ENCODE peak calls at places on chromosomes 13 and 19, in seven cellular contexts. G, C, M, Z, V, O and H are unnamed samples.

GRCh38 chr19:31449379-31449778 is 100.1 kb upstream of the TSHZ3 start:
- DNase-seq in G (no peak), C (no peak), V (no peak), Z (no peak), M (no peak), O (no peak), H (no peak)

GRCh38 chr19:41427647-41428480 is 690 bp upstream of the B3GNT8 start:
- DNase-seq in G (peak; percentile 58), C (no peak), O (peak; percentile 33), Z (peak; percentile 22), V (no peak), M (no peak), H (peak; percentile 56)

GRCh38 chr19:22052644-22053013 is 345 bp downstream of the ZNF257 start:
- DNase-seq in O (no peak), C (no peak), Z (peak; percentile 5), G (no peak), V (no peak), M (no peak), H (peak; percentile 24)

GRCh38 chr13:87274209-87274819 is 396.9 kb upstream of the SLITRK5 start:
- DNase-seq in Z (peak; percentile 80), C (no peak), G (no peak), V (peak; percentile 4), M (peak; percentile 44), O (peak; percentile 61), H (peak; percentile 12)

GRCh38 chr13:31627097-31627496 is 112.2 kb upstream of the RXFP2 start:
- DNase-seq in M (no peak), C (no peak), O (no peak), V (no peak), Z (peak; percentile 40), G (no peak), H (no peak)

GRCh38 chr19:10000171-10000826 is 10.0 kb downstream of the COL5A3 start:
- DNase-seq in C (peak; percentile 77), M (peak; percentile 45), V (no peak), O (peak; percentile 81), G (peak; percentile 61), Z (peak; percentile 73), H (peak; percentile 72)

GRCh38 chr13:70960841-70961443 is 852.7 kb upstream of the KLHL1 start:
- DNase-seq in O (peak; percentile 16), C (no peak), M (peak; percentile 35), Z (peak; percentile 68), G (no peak), V (no peak), H (no peak)

GRCh38 chr19:10712041-10712440 is 5.8 kb upstream of the DNM2 start:
- DNase-seq in Z (no peak), C (no peak), G (no peak), O (no peak), M (no peak), V (no peak), H (no peak)

GRCh38 chr19:15840833-15841232 is 25.4 kb upstream of the OR10H1 start:
- DNase-seq in G (no peak), M (no peak), Z (no peak), C (no peak), V (no peak), O (no peak), H (no peak)

GRCh38 chr19:51473009-51473707 is 5.2 kb upstream of the CEACAM18 start:
- DNase-seq in O (peak; percentile 84), Z (peak; percentile 82), V (peak; percentile 22), M (peak; percentile 42), G (peak; percentile 51), C (peak; percentile 81), H (peak; percentile 62)

GRCh38 chr19:4455742-4456565 is 1.6 kb downstream of the UBXN6 start:
- DNase-seq in M (peak; percentile 15), Z (peak; percentile 86), V (peak; percentile 60), C (no peak), G (peak; percentile 78), O (no peak), H (peak; percentile 98)

GRCh38 chr19:49712397-49712859 is 21.5 kb downstream of the CPT1C start:
- DNase-seq in C (no peak), Z (peak; percentile 19), M (peak; percentile 3), O (no peak), V (peak; percentile 74), G (peak; percentile 57), H (no peak)

GRCh38 chr13:49302817-49303216 is 55.1 kb downstream of the CDADC1 start:
- DNase-seq in G (no peak), C (no peak), V (no peak), O (no peak), M (no peak), Z (no peak), H (no peak)

GRCh38 chr13:77980592-77980991 is 62.0 kb upstream of the EDNRB start:
- DNase-seq in V (peak; percentile 40), C (no peak), G (no peak), Z (peak; percentile 71), M (no peak), O (no peak), H (no peak)

GRCh38 chr13:52447815-52448552 is 2.5 kb downstream of the VPS36 start:
- DNase-seq in V (no peak), Z (peak; percentile 7), O (no peak), C (no peak), G (no peak), M (peak; percentile 28), H (no peak)

GRCh38 chr13:49300716-49301589 is 53.2 kb downstream of the CDADC1 start:
- DNase-seq in C (peak; percentile 78), Z (peak; percentile 85), O (peak; percentile 22), V (peak; percentile 40), G (no peak), M (peak; percentile 67), H (peak; percentile 41)

GRCh38 chr13:100645382-100645781 is 29.2 kb downstream of the TMTC4 start:
- DNase-seq in O (no peak), Z (no peak), C (no peak), M (no peak), V (no peak), G (no peak), H (peak; percentile 89)

GRCh38 chr19:8678244-8678807 is 20.3 kb downstream of the ACTL9 start:
- DNase-seq in V (no peak), M (no peak), G (no peak), O (no peak), Z (no peak), C (no peak), H (no peak)

GRCh38 chr13:77883328-77883727 is 35.3 kb downstream of the EDNRB start:
- DNase-seq in V (no peak), G (no peak), C (no peak), Z (no peak), M (no peak), O (no peak), H (no peak)

GRCh38 chr13:30108913-30109237 is 198.5 kb downstream of the KATNAL1 start:
- DNase-seq in Z (no peak), O (no peak), C (no peak), V (no peak), G (no peak), M (peak; percentile 99), H (peak; percentile 19)

GRCh38 chr13:32528358-32528757 is 10.2 kb downstream of the N4BP2L2 start:
- DNase-seq in Z (peak; percentile 19), C (no peak), M (peak; percentile 51), G (no peak), V (no peak), O (no peak), H (no peak)

DNA sequence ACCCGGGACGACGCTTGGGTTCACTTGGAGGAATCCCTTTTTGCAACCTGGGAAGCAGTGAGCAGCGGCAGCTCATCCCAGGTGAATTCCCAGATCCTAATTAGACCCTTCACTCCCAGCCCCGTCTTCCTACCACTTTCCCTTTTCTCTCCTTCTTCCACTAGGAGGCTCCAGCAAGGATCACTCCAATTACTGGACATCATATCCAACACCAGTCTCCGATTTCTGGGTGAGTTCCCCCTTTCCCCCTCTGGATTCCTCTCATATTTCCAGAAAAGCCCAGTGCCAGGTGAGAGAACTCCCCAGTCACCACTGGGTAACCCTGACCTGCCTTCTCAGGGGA is 17.1 kb upstream of the ZSCAN4 start:
- DNase-seq in C (no peak), O (no peak), G (no peak), M (no peak), V (no peak), Z (no peak), H (no peak)
- TF ChIP-seq CTCF in C (no peak), O (no peak), G (peak; percentile 16), M (peak; percentile 23), V (no peak), Z (peak; percentile 18), H (no peak)

GRCh38 chr19:45498411-45499195 is at the start of gene PPM1N:
- DNase-seq in O (peak; percentile 23), G (no peak), V (no peak), C (no peak), Z (no peak), M (no peak), H (no peak)
- TF ChIP-seq CTCF in O (no peak), G (no peak), V (no peak), C (no peak), Z (no peak), M (peak; percentile 9), H (no peak)

GRCh38 chr19:39388657-39389056 is 2.2 kb downstream of the PAF1 start:
- DNase-seq in O (no peak), M (no peak), C (no peak), V (no peak), G (no peak), Z (no peak), H (no peak)

GRCh38 chr19:39390460-39390758 is 497 bp downstream of the PAF1 start:
- DNase-seq in G (no peak), C (no peak), O (no peak), V (no peak), M (peak; percentile 72), Z (no peak), H (peak; percentile 78)

GRCh38 chr19:39386557-39386956 is 4.3 kb downstream of the PAF1 start:
- DNase-seq in G (no peak), C (no peak), M (no peak), Z (no peak), V (no peak), O (no peak), H (no peak)

GRCh38 chr19:39390759-39391592 is at the start of the genes MED29 and PAF1:
- DNase-seq in Z (peak; percentile 100), V (peak; percentile 99), C (peak; percentile 99), G (peak; percentile 96), O (peak; percentile 87), M (peak; percentile 99), H (peak; percentile 98)

DNA sequence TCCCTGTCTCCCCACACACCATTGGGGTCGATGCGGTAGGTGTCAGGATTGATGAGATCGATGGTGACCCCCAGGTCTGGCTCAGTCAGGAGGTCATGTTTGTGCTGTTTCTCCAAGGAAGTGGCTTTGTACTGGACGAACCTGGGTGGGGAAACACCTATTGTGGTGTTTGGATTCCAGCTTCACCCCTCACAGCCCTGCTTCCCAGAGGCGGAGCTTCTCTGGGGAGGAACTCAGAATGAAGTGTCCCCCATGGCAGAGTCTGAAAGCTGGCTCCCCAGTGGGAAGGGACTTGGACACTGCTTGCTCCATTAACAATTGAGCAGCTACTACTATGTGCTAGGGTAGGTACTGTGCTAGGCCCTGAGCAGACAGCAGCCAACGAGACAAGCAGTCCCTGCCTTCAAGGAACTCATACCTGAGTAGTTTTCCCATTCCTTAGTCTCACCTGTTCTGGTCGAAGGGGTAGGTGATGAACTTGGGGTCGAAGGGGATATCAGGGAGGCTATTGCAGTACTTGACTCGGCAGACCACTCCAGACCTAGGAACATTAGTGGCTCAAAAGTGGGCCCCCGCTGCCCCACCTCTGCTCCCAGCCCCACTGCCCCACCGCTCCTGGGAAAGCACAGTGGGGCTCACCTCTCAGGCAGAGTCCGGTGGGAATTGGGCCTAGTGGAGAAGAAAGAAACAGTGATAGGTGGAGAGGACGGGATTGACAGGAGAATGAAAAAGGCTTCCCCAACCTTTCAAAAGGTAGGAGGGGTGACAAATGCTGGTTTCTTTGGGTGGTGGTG is 1.1 kb downstream of the PAF1 start:
- DNase-seq in C (no peak), Z (no peak), G (no peak), V (no peak), M (no peak), O (no peak), H (no peak)
- TF ChIP-seq CTCF in C (no peak), Z (no peak), G (no peak), V (no peak), M (no peak), O (no peak), H (no peak)

GRCh38 chr13:109785141-109785891 is 1.1 kb downstream of the IRS2 start:
- DNase-seq in C (peak; percentile 77), O (peak; percentile 40), V (no peak), Z (peak; percentile 85), M (no peak), G (peak; percentile 55), H (peak; percentile 93)
- TF ChIP-seq CTCF in C (no peak), O (no peak), V (no peak), Z (no peak), M (no peak), G (no peak), H (no peak)